ENCODE peak calls at places on chromosomes 6 and 20, in five cellular contexts. U, F, X, O and N are unnamed samples.

GRCh38 chr6:158969148-158969547 is 30.9 kb downstream of the RSPH3 start:
- DNase-seq in U (no peak), F (no peak), X (no peak), O (no peak), N (no peak)

GRCh38 chr6:30722280-30723112 is 2.3 kb downstream of the TUBB start:
- DNase-seq in U (peak), F (peak), X (peak), O (peak), N (peak)

GRCh38 chr20:59153355-59153681 is 10.3 kb upstream of the ZNF831 start:
- DNase-seq in U (no peak), F (no peak), X (peak), O (peak), N (no peak)

GRCh38 chr20:39452583-39453193 is 490.5 kb downstream of the DHX35 start:
- DNase-seq in U (no peak), F (no peak), X (no peak), O (no peak), N (no peak)

GRCh38 chr6:106163446-106163965 is 77.4 kb downstream of the PRDM1 start:
- DNase-seq in U (no peak), F (peak), X (no peak), O (peak), N (no peak)

GRCh38 chr20:57625978-57626377 is 5.8 kb upstream of the ZBP1 start:
- DNase-seq in U (no peak), F (no peak), X (no peak), O (no peak), N (no peak)

GRCh38 chr6:40083141-40083920 is 149.1 kb upstream of the MOCS1 start:
- DNase-seq in U (no peak), F (no peak), X (no peak), O (no peak), N (no peak)

GRCh38 chr6:3326179-3326971 is 67.6 kb downstream of the PSMG4 start:
- DNase-seq in U (peak), F (no peak), X (no peak), O (no peak), N (no peak)

GRCh38 chr20:31517373-31517772 is 3.1 kb downstream of the HM13 start:
- DNase-seq in U (peak), F (no peak), X (no peak), O (peak), N (peak)

GRCh38 chr6:104253236-104253635 is 606.5 kb downstream of the HACE1 start:
- DNase-seq in U (peak), F (no peak), X (no peak), O (no peak), N (no peak)

GRCh38 chr6:14596410-14596809 is 478.8 kb downstream of the CD83 start:
- DNase-seq in U (peak), F (no peak), X (no peak), O (peak), N (peak)

GRCh38 chr6:137967689-137968467 is 100.8 kb downstream of the TNFAIP3 start:
- DNase-seq in U (no peak), F (no peak), X (no peak), O (no peak), N (no peak)

GRCh38 chr20:37615507-37616425 is 78.1 kb upstream of the CTNNBL1 start:
- DNase-seq in U (no peak), F (peak), X (no peak), O (peak), N (no peak)

GRCh38 chr6:81480139-81480538 is 272.3 kb downstream of the TENT5A start:
- DNase-seq in U (peak), F (no peak), X (no peak), O (no peak), N (peak)

GRCh38 chr20:15158438-15158990 is 821.1 kb upstream of the FLRT3 start:
- DNase-seq in U (no peak), F (no peak), X (no peak), O (no peak), N (no peak)

GRCh38 chr6:32865724-32866443 is 11.9 kb downstream of the PSMB9 start:
- DNase-seq in U (no peak), F (no peak), X (no peak), O (no peak), N (no peak)

GRCh38 chr6:42045538-42046460 is 4.5 kb upstream of the TAF8 start:
- DNase-seq in U (peak), F (peak), X (peak), O (peak), N (peak)

GRCh38 chr20:51413753-51414323 is 128.7 kb downstream of the NFATC2 start:
- DNase-seq in U (no peak), F (no peak), X (no peak), O (no peak), N (no peak)

GRCh38 chr20:43914286-43914685 is 366 bp upstream of the TOX2 start:
- DNase-seq in U (no peak), F (peak), X (no peak), O (no peak), N (peak)

GRCh38 chr6:160264213-160264612 is 5.6 kb upstream of the SLC22A2 start:
- DNase-seq in U (no peak), F (no peak), X (no peak), O (no peak), N (no peak)

GRCh38 chr6:71457883-71458282 is 169.3 kb downstream of the OGFRL1 start:
- DNase-seq in U (peak), F (no peak), X (no peak), O (no peak), N (no peak)
- H3K27ac ChIP-seq in U (no peak), F (no peak), X (no peak), O (no peak), N (no peak)

DNA sequence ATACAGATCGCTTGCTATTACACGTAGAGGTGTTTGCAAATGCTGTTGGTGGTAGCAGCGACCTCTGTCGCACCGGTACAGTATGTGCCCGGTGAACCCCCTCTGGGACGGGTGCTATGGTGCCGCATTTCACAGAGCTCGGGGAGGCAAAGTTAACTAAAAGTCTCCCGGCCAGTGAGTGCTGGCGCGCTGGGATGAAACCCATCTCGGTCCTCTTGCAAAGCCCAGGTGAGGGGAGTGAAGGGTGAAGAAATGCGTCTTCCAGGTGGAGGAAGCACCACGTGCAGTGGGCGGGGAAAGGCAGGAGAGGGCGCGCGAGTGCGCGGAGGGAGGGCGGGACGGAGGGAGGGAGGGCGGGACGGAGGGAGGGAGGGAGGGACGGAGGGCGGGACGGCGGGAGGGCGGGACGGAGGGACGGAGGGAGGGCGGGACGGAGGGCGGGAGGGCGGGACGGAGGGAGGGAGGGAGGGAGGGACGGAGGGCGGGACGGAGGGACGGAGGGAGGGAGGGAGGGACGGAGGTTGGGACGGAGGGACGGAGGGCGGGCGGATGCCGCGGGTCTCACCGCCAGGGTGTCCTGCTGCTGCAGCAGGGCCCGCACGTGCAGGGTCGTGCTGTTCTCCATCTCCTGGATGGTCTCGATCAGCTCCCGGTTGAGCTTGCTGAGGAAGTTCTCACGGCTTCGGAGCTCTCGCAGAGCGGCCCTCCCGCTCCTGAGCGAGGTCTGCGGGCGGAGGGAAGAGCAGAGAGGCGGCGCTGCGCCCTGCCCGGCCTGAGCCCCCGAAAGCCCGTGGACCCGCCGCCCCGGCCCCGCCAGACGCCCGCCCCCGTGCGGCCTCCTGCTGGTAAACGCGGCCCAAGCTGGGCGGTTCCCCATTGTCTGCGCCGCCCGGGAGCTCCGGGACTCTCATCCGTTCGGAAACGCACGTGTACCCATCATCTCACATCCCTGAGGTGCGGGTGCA is 11.7 kb downstream of the C20orf96 start:
- DNase-seq in U (no peak), F (no peak), X (no peak), O (no peak), N (peak)
- TF ChIP-seq CTCF in U (no peak), F (no peak), X (no peak), O (no peak), N (peak)

GRCh38 chr20:62844182-62844581 is 17.4 kb downstream of the TCFL5 start:
- DNase-seq in U (peak), F (no peak), X (no peak), O (no peak), N (no peak)
- H3K27ac ChIP-seq in U (no peak), F (no peak), X (no peak), O (no peak), N (no peak)

DNA sequence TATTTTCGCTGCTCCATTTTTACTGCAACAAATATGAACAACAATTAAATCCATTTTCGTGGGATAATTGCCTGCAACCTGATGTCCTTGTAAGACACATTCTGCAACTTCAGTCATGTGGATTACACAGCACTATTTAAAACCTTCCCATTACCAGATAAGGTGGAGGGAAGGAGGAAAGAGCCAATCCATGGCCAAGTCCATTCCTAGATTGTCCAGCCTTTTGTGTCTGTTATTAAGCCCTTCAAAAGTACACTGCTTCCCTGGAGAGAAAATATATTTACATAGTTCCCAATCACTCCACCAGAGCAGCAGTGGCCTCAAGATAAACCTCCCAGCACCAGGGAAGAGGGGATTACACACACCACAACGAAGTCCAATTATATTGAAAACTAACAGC is 347.9 kb downstream of the CDH26 start:
- DNase-seq in U (no peak), F (no peak), X (no peak), O (no peak), N (no peak)
- TF ChIP-seq CTCF in U (no peak), F (no peak), X (no peak), O (no peak), N (no peak)

DNA sequence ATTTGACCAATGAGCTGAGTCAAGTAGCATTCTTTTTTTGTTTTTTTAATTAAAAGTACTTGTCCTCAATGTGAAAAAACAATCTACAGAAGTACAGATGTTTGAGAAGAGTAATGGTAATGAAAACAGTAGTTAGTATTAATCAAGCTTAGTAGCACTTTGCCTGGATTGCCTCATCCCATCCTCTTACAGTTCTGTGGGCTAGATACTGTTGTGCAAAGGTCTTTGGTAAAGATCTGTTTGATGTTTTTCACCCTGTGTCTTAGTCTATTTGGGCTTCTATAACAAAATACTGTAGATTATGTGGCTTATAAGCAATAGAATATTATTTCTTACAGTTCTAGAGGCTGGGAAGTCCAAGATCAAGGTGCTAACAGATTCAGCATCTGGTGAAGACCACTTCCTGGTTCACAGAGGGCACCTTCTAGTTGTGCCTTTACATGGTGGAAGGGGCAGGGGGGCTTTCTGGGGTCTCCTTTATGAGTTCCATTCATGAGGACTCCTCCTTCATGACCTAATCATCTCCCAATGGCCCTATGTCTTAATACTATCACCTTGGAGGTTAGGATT is 84.3 kb downstream of the SHLD1 start:
- DNase-seq in U (no peak), F (no peak), X (no peak), O (no peak), N (no peak)
- H3K27ac ChIP-seq in U (no peak), F (peak), X (no peak), O (no peak), N (no peak)

DNA sequence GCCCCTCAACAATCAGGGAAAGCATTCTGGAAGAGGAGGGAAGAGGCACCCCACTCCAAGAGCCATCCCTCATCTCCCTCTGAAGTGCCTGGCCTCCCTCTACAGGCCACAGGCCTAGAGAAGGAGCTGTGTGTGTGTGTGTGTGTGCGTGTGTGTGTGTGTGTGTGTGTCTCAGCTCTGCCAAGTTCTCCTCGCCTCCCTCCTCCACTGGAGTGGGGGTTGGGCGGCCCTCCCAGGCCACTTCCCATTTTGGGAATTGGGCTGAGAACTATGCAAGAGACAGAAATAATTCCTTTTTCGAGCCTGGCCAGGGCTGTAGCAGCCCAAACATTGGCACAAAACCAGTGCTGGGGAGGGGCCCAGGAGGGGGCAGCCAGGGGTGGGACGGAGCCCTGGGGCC is 35.7 kb downstream of the KCNB1 start:
- DNase-seq in U (no peak), F (no peak), X (peak), O (peak), N (no peak)
- TF ChIP-seq CTCF in U (no peak), F (no peak), X (no peak), O (peak), N (no peak)